ENCODE peak calls at places on chromosomes 7 and 10, in ten cellular contexts. One of them, this sample, is unnamed.

GRCh38 chr7:34759477-34760125 is 101.6 kb downstream of the NPSR1 start:
- DNase-seq in hepatocyte: peak; percentile 57
- DNase-seq in left colon: no peak
- DNase-seq in NCI-H1092: peak; percentile 3
- DNase-seq in stimulated activated CD8-positive, alpha-beta memory T cell treated with anti-CD3 and anti-CD28 coated beads, Interleukin-4, amount 100 ng/mL, for 1 hour: no peak
- DNase-seq in activated effector memory CD4-positive, alpha-beta T cell treated with Interleukin-2 at 50 U/mL for 16 hours: no peak
- DNase-seq in adipocyte: peak; percentile 32
- DNase-seq in CD8-positive, alpha-beta memory T cell: no peak
- DNase-seq in AG08396: peak; percentile 7
- DNase-seq in adrenal gland: no peak
- DNase-seq in this sample: no peak

GRCh38 chr7:112646787-112647186 is 143.4 kb downstream of the TMEM168 start:
- DNase-seq in adipocyte: no peak
- DNase-seq in hepatocyte: no peak
- DNase-seq in CD8-positive, alpha-beta memory T cell: no peak
- DNase-seq in stimulated activated CD8-positive, alpha-beta memory T cell treated with anti-CD3 and anti-CD28 coated beads, Interleukin-4, amount 100 ng/mL, for 1 hour: no peak
- DNase-seq in NCI-H1092: no peak
- DNase-seq in AG08396: no peak
- DNase-seq in adrenal gland: no peak
- DNase-seq in activated effector memory CD4-positive, alpha-beta T cell treated with Interleukin-2 at 50 U/mL for 16 hours: no peak
- DNase-seq in left colon: no peak
- DNase-seq in this sample: no peak

GRCh38 chr10:79093658-79094411 is 25.1 kb downstream of the ZMIZ1 start:
- DNase-seq in left colon: peak; percentile 92
- DNase-seq in adrenal gland: peak; percentile 83
- DNase-seq in CD8-positive, alpha-beta memory T cell: no peak
- DNase-seq in activated effector memory CD4-positive, alpha-beta T cell treated with Interleukin-2 at 50 U/mL for 16 hours: no peak
- DNase-seq in stimulated activated CD8-positive, alpha-beta memory T cell treated with anti-CD3 and anti-CD28 coated beads, Interleukin-4, amount 100 ng/mL, for 1 hour: no peak
- DNase-seq in NCI-H1092: no peak
- DNase-seq in AG08396: no peak
- DNase-seq in hepatocyte: peak; percentile 85
- DNase-seq in adipocyte: no peak
- DNase-seq in this sample: no peak

GRCh38 chr10:71390435-71390820 is 6.3 kb upstream of the CDH23 start:
- DNase-seq in adipocyte: no peak
- DNase-seq in hepatocyte: no peak
- DNase-seq in stimulated activated CD8-positive, alpha-beta memory T cell treated with anti-CD3 and anti-CD28 coated beads, Interleukin-4, amount 100 ng/mL, for 1 hour: no peak
- DNase-seq in activated effector memory CD4-positive, alpha-beta T cell treated with Interleukin-2 at 50 U/mL for 16 hours: no peak
- DNase-seq in NCI-H1092: no peak
- DNase-seq in left colon: no peak
- DNase-seq in AG08396: no peak
- DNase-seq in adrenal gland: no peak
- DNase-seq in CD8-positive, alpha-beta memory T cell: no peak
- DNase-seq in this sample: no peak

GRCh38 chr7:129741743-129742213 is 130.3 kb downstream of the NRF1 start:
- DNase-seq in adrenal gland: no peak
- DNase-seq in hepatocyte: peak; percentile 19
- DNase-seq in activated effector memory CD4-positive, alpha-beta T cell treated with Interleukin-2 at 50 U/mL for 16 hours: no peak
- DNase-seq in CD8-positive, alpha-beta memory T cell: no peak
- DNase-seq in left colon: no peak
- DNase-seq in NCI-H1092: peak; percentile 97
- DNase-seq in AG08396: no peak
- DNase-seq in stimulated activated CD8-positive, alpha-beta memory T cell treated with anti-CD3 and anti-CD28 coated beads, Interleukin-4, amount 100 ng/mL, for 1 hour: no peak
- DNase-seq in adipocyte: no peak
- DNase-seq in this sample: no peak

GRCh38 chr7:51014811-51015210 is 232.1 kb upstream of the GRB10 start:
- DNase-seq in AG08396: no peak
- DNase-seq in activated effector memory CD4-positive, alpha-beta T cell treated with Interleukin-2 at 50 U/mL for 16 hours: no peak
- DNase-seq in left colon: no peak
- DNase-seq in adrenal gland: no peak
- DNase-seq in adipocyte: no peak
- DNase-seq in stimulated activated CD8-positive, alpha-beta memory T cell treated with anti-CD3 and anti-CD28 coated beads, Interleukin-4, amount 100 ng/mL, for 1 hour: no peak
- DNase-seq in NCI-H1092: no peak
- DNase-seq in CD8-positive, alpha-beta memory T cell: no peak
- DNase-seq in hepatocyte: no peak
- DNase-seq in this sample: peak; percentile 6

GRCh38 chr7:7169296-7169695 is 13.0 kb upstream of the C1GALT1 start:
- DNase-seq in left colon: no peak
- DNase-seq in adrenal gland: no peak
- DNase-seq in stimulated activated CD8-positive, alpha-beta memory T cell treated with anti-CD3 and anti-CD28 coated beads, Interleukin-4, amount 100 ng/mL, for 1 hour: no peak
- DNase-seq in activated effector memory CD4-positive, alpha-beta T cell treated with Interleukin-2 at 50 U/mL for 16 hours: no peak
- DNase-seq in hepatocyte: no peak
- DNase-seq in AG08396: no peak
- DNase-seq in NCI-H1092: no peak
- DNase-seq in adipocyte: no peak
- DNase-seq in CD8-positive, alpha-beta memory T cell: no peak
- DNase-seq in this sample: no peak

GRCh38 chr7:148242271-148242801 is 348.2 kb upstream of the C7orf33 start:
- DNase-seq in activated effector memory CD4-positive, alpha-beta T cell treated with Interleukin-2 at 50 U/mL for 16 hours: no peak
- DNase-seq in hepatocyte: peak; percentile 83
- DNase-seq in stimulated activated CD8-positive, alpha-beta memory T cell treated with anti-CD3 and anti-CD28 coated beads, Interleukin-4, amount 100 ng/mL, for 1 hour: no peak
- DNase-seq in CD8-positive, alpha-beta memory T cell: no peak
- DNase-seq in adipocyte: peak; percentile 73
- DNase-seq in AG08396: peak; percentile 37
- DNase-seq in left colon: peak; percentile 27
- DNase-seq in adrenal gland: peak; percentile 35
- DNase-seq in NCI-H1092: peak; percentile 37
- DNase-seq in this sample: no peak

GRCh38 chr10:132397671-132398565 is 918 bp downstream of the PWWP2B start:
- DNase-seq in left colon: peak; percentile 73
- DNase-seq in activated effector memory CD4-positive, alpha-beta T cell treated with Interleukin-2 at 50 U/mL for 16 hours: no peak
- DNase-seq in adipocyte: peak; percentile 70
- DNase-seq in AG08396: peak; percentile 83
- DNase-seq in CD8-positive, alpha-beta memory T cell: peak; percentile 60
- DNase-seq in hepatocyte: peak; percentile 68
- DNase-seq in NCI-H1092: no peak
- DNase-seq in stimulated activated CD8-positive, alpha-beta memory T cell treated with anti-CD3 and anti-CD28 coated beads, Interleukin-4, amount 100 ng/mL, for 1 hour: no peak
- DNase-seq in adrenal gland: peak; percentile 88
- DNase-seq in this sample: no peak

GRCh38 chr7:28338041-28338440 is 74.3 kb upstream of the CREB5 start:
- DNase-seq in AG08396: no peak
- DNase-seq in activated effector memory CD4-positive, alpha-beta T cell treated with Interleukin-2 at 50 U/mL for 16 hours: no peak
- DNase-seq in left colon: no peak
- DNase-seq in adrenal gland: no peak
- DNase-seq in CD8-positive, alpha-beta memory T cell: no peak
- DNase-seq in NCI-H1092: no peak
- DNase-seq in hepatocyte: no peak
- DNase-seq in stimulated activated CD8-positive, alpha-beta memory T cell treated with anti-CD3 and anti-CD28 coated beads, Interleukin-4, amount 100 ng/mL, for 1 hour: no peak
- DNase-seq in adipocyte: no peak
- DNase-seq in this sample: no peak

GRCh38 chr10:61830846-61831273 is 70.6 kb upstream of the ARID5B start:
- DNase-seq in hepatocyte: no peak
- DNase-seq in activated effector memory CD4-positive, alpha-beta T cell treated with Interleukin-2 at 50 U/mL for 16 hours: no peak
- DNase-seq in left colon: no peak
- DNase-seq in NCI-H1092: no peak
- DNase-seq in stimulated activated CD8-positive, alpha-beta memory T cell treated with anti-CD3 and anti-CD28 coated beads, Interleukin-4, amount 100 ng/mL, for 1 hour: no peak
- DNase-seq in adrenal gland: no peak
- DNase-seq in AG08396: no peak
- DNase-seq in adipocyte: no peak
- DNase-seq in CD8-positive, alpha-beta memory T cell: no peak
- DNase-seq in this sample: no peak

GRCh38 chr10:56269181-56269580 is 91.9 kb downstream of the ZWINT start:
- DNase-seq in hepatocyte: no peak
- DNase-seq in activated effector memory CD4-positive, alpha-beta T cell treated with Interleukin-2 at 50 U/mL for 16 hours: no peak
- DNase-seq in AG08396: no peak
- DNase-seq in adrenal gland: no peak
- DNase-seq in NCI-H1092: no peak
- DNase-seq in stimulated activated CD8-positive, alpha-beta memory T cell treated with anti-CD3 and anti-CD28 coated beads, Interleukin-4, amount 100 ng/mL, for 1 hour: no peak
- DNase-seq in CD8-positive, alpha-beta memory T cell: no peak
- DNase-seq in adipocyte: no peak
- DNase-seq in left colon: no peak
- DNase-seq in this sample: no peak

GRCh38 chr10:5760462-5760861 is 52.8 kb downstream of the GDI2 start:
- DNase-seq in NCI-H1092: no peak
- DNase-seq in activated effector memory CD4-positive, alpha-beta T cell treated with Interleukin-2 at 50 U/mL for 16 hours: no peak
- DNase-seq in left colon: no peak
- DNase-seq in AG08396: no peak
- DNase-seq in CD8-positive, alpha-beta memory T cell: no peak
- DNase-seq in adrenal gland: no peak
- DNase-seq in hepatocyte: no peak
- DNase-seq in adipocyte: no peak
- DNase-seq in stimulated activated CD8-positive, alpha-beta memory T cell treated with anti-CD3 and anti-CD28 coated beads, Interleukin-4, amount 100 ng/mL, for 1 hour: no peak
- DNase-seq in this sample: no peak

GRCh38 chr7:129952164-129952652 is 552 bp downstream of the UBE2H start:
- DNase-seq in left colon: peak; percentile 68
- DNase-seq in CD8-positive, alpha-beta memory T cell: peak; percentile 61
- DNase-seq in AG08396: peak; percentile 43
- DNase-seq in adipocyte: peak; percentile 57
- DNase-seq in adrenal gland: peak; percentile 56
- DNase-seq in hepatocyte: peak; percentile 59
- DNase-seq in stimulated activated CD8-positive, alpha-beta memory T cell treated with anti-CD3 and anti-CD28 coated beads, Interleukin-4, amount 100 ng/mL, for 1 hour: no peak
- DNase-seq in NCI-H1092: no peak
- DNase-seq in activated effector memory CD4-positive, alpha-beta T cell treated with Interleukin-2 at 50 U/mL for 16 hours: peak; percentile 11
- DNase-seq in this sample: peak; percentile 16

GRCh38 chr7:141785711-141786552 is 4.1 kb upstream of the TAS2R5 start:
- DNase-seq in hepatocyte: peak; percentile 55
- DNase-seq in stimulated activated CD8-positive, alpha-beta memory T cell treated with anti-CD3 and anti-CD28 coated beads, Interleukin-4, amount 100 ng/mL, for 1 hour: no peak
- DNase-seq in activated effector memory CD4-positive, alpha-beta T cell treated with Interleukin-2 at 50 U/mL for 16 hours: no peak
- DNase-seq in AG08396: peak; percentile 44
- DNase-seq in adipocyte: peak; percentile 68
- DNase-seq in left colon: no peak
- DNase-seq in CD8-positive, alpha-beta memory T cell: no peak
- DNase-seq in adrenal gland: peak; percentile 23
- DNase-seq in NCI-H1092: peak; percentile 41
- DNase-seq in this sample: no peak

GRCh38 chr7:28688651-28689050 is 269.5 kb downstream of the TRIL start:
- DNase-seq in stimulated activated CD8-positive, alpha-beta memory T cell treated with anti-CD3 and anti-CD28 coated beads, Interleukin-4, amount 100 ng/mL, for 1 hour: no peak
- DNase-seq in NCI-H1092: no peak
- DNase-seq in activated effector memory CD4-positive, alpha-beta T cell treated with Interleukin-2 at 50 U/mL for 16 hours: no peak
- DNase-seq in left colon: no peak
- DNase-seq in hepatocyte: no peak
- DNase-seq in adipocyte: peak; percentile 29
- DNase-seq in CD8-positive, alpha-beta memory T cell: no peak
- DNase-seq in adrenal gland: no peak
- DNase-seq in AG08396: no peak
- DNase-seq in this sample: no peak

GRCh38 chr10:106506509-106507265 is 657.8 kb downstream of the SORCS1 start:
- DNase-seq in AG08396: no peak
- DNase-seq in left colon: no peak
- DNase-seq in adipocyte: peak; percentile 27
- DNase-seq in NCI-H1092: no peak
- DNase-seq in stimulated activated CD8-positive, alpha-beta memory T cell treated with anti-CD3 and anti-CD28 coated beads, Interleukin-4, amount 100 ng/mL, for 1 hour: no peak
- DNase-seq in CD8-positive, alpha-beta memory T cell: no peak
- DNase-seq in adrenal gland: no peak
- DNase-seq in hepatocyte: no peak
- DNase-seq in activated effector memory CD4-positive, alpha-beta T cell treated with Interleukin-2 at 50 U/mL for 16 hours: no peak
- DNase-seq in this sample: no peak

GRCh38 chr10:88104213-88104612 is 240.8 kb downstream of the PTEN start:
- DNase-seq in stimulated activated CD8-positive, alpha-beta memory T cell treated with anti-CD3 and anti-CD28 coated beads, Interleukin-4, amount 100 ng/mL, for 1 hour: no peak
- DNase-seq in hepatocyte: no peak
- DNase-seq in NCI-H1092: no peak
- DNase-seq in adrenal gland: no peak
- DNase-seq in left colon: no peak
- DNase-seq in AG08396: no peak
- DNase-seq in activated effector memory CD4-positive, alpha-beta T cell treated with Interleukin-2 at 50 U/mL for 16 hours: no peak
- DNase-seq in adipocyte: no peak
- DNase-seq in CD8-positive, alpha-beta memory T cell: no peak
- DNase-seq in this sample: no peak

GRCh38 chr10:38146579-38147333 is 52.6 kb downstream of the ZNF37A start:
- DNase-seq in adrenal gland: no peak
- DNase-seq in AG08396: no peak
- DNase-seq in hepatocyte: no peak
- DNase-seq in CD8-positive, alpha-beta memory T cell: no peak
- DNase-seq in adipocyte: no peak
- DNase-seq in stimulated activated CD8-positive, alpha-beta memory T cell treated with anti-CD3 and anti-CD28 coated beads, Interleukin-4, amount 100 ng/mL, for 1 hour: no peak
- DNase-seq in activated effector memory CD4-positive, alpha-beta T cell treated with Interleukin-2 at 50 U/mL for 16 hours: no peak
- DNase-seq in NCI-H1092: no peak
- DNase-seq in left colon: no peak
- DNase-seq in this sample: no peak

GRCh38 chr10:4767033-4767814 is 58.8 kb upstream of the AKR1E2 start:
- DNase-seq in hepatocyte: peak; percentile 50
- DNase-seq in adrenal gland: no peak
- DNase-seq in stimulated activated CD8-positive, alpha-beta memory T cell treated with anti-CD3 and anti-CD28 coated beads, Interleukin-4, amount 100 ng/mL, for 1 hour: no peak
- DNase-seq in NCI-H1092: no peak
- DNase-seq in activated effector memory CD4-positive, alpha-beta T cell treated with Interleukin-2 at 50 U/mL for 16 hours: no peak
- DNase-seq in left colon: no peak
- DNase-seq in adipocyte: peak; percentile 75
- DNase-seq in AG08396: peak; percentile 14
- DNase-seq in CD8-positive, alpha-beta memory T cell: no peak
- DNase-seq in this sample: no peak

GRCh38 chr7:76300210-76300731 is 2.2 kb upstream of the HSPB1 start:
- DNase-seq in NCI-H1092: no peak
- DNase-seq in adipocyte: peak; percentile 56
- DNase-seq in adrenal gland: no peak
- DNase-seq in CD8-positive, alpha-beta memory T cell: no peak
- DNase-seq in stimulated activated CD8-positive, alpha-beta memory T cell treated with anti-CD3 and anti-CD28 coated beads, Interleukin-4, amount 100 ng/mL, for 1 hour: no peak
- DNase-seq in activated effector memory CD4-positive, alpha-beta T cell treated with Interleukin-2 at 50 U/mL for 16 hours: no peak
- DNase-seq in hepatocyte: peak; percentile 65
- DNase-seq in AG08396: no peak
- DNase-seq in left colon: peak; percentile 42
- DNase-seq in this sample: no peak

GRCh38 chr10:108490931-108491330 is 1326.4 kb upstream of the SORCS1 start:
- DNase-seq in adrenal gland: no peak
- DNase-seq in CD8-positive, alpha-beta memory T cell: no peak
- DNase-seq in left colon: no peak
- DNase-seq in hepatocyte: no peak
- DNase-seq in NCI-H1092: no peak
- DNase-seq in stimulated activated CD8-positive, alpha-beta memory T cell treated with anti-CD3 and anti-CD28 coated beads, Interleukin-4, amount 100 ng/mL, for 1 hour: no peak
- DNase-seq in adipocyte: peak; percentile 26
- DNase-seq in AG08396: no peak
- DNase-seq in activated effector memory CD4-positive, alpha-beta T cell treated with Interleukin-2 at 50 U/mL for 16 hours: no peak
- DNase-seq in this sample: no peak

GRCh38 chr7:130234078-130234477 is 26.4 kb downstream of the SSMEM1 start:
- DNase-seq in NCI-H1092: no peak
- DNase-seq in adipocyte: no peak
- DNase-seq in activated effector memory CD4-positive, alpha-beta T cell treated with Interleukin-2 at 50 U/mL for 16 hours: no peak
- DNase-seq in AG08396: no peak
- DNase-seq in adrenal gland: no peak
- DNase-seq in left colon: no peak
- DNase-seq in hepatocyte: no peak
- DNase-seq in stimulated activated CD8-positive, alpha-beta memory T cell treated with anti-CD3 and anti-CD28 coated beads, Interleukin-4, amount 100 ng/mL, for 1 hour: no peak
- DNase-seq in CD8-positive, alpha-beta memory T cell: no peak
- DNase-seq in this sample: no peak

GRCh38 chr7:95798401-95798930 is 26.1 kb downstream of the DYNC1I1 start:
- DNase-seq in CD8-positive, alpha-beta memory T cell: no peak
- DNase-seq in adipocyte: peak; percentile 21
- DNase-seq in activated effector memory CD4-positive, alpha-beta T cell treated with Interleukin-2 at 50 U/mL for 16 hours: no peak
- DNase-seq in hepatocyte: no peak
- DNase-seq in stimulated activated CD8-positive, alpha-beta memory T cell treated with anti-CD3 and anti-CD28 coated beads, Interleukin-4, amount 100 ng/mL, for 1 hour: no peak
- DNase-seq in left colon: no peak
- DNase-seq in AG08396: no peak
- DNase-seq in adrenal gland: no peak
- DNase-seq in NCI-H1092: peak; percentile 86
- DNase-seq in this sample: no peak

GRCh38 chr10:119663866-119664698 is 12.9 kb downstream of the BAG3 start:
- DNase-seq in NCI-H1092: no peak
- DNase-seq in stimulated activated CD8-positive, alpha-beta memory T cell treated with anti-CD3 and anti-CD28 coated beads, Interleukin-4, amount 100 ng/mL, for 1 hour: no peak
- DNase-seq in adipocyte: peak; percentile 29
- DNase-seq in AG08396: no peak
- DNase-seq in CD8-positive, alpha-beta memory T cell: peak; percentile 65
- DNase-seq in left colon: no peak
- DNase-seq in hepatocyte: no peak
- DNase-seq in adrenal gland: no peak
- DNase-seq in activated effector memory CD4-positive, alpha-beta T cell treated with Interleukin-2 at 50 U/mL for 16 hours: peak; percentile 33
- DNase-seq in this sample: no peak

GRCh38 chr10:3668961-3669330 is 116.1 kb downstream of the KLF6 start:
- DNase-seq in AG08396: no peak
- DNase-seq in NCI-H1092: no peak
- DNase-seq in stimulated activated CD8-positive, alpha-beta memory T cell treated with anti-CD3 and anti-CD28 coated beads, Interleukin-4, amount 100 ng/mL, for 1 hour: no peak
- DNase-seq in adipocyte: no peak
- DNase-seq in left colon: no peak
- DNase-seq in adrenal gland: no peak
- DNase-seq in activated effector memory CD4-positive, alpha-beta T cell treated with Interleukin-2 at 50 U/mL for 16 hours: no peak
- DNase-seq in CD8-positive, alpha-beta memory T cell: no peak
- DNase-seq in hepatocyte: no peak
- DNase-seq in this sample: no peak

GRCh38 chr7:151800391-151800790 is 76.5 kb downstream of the PRKAG2 start:
- DNase-seq in activated effector memory CD4-positive, alpha-beta T cell treated with Interleukin-2 at 50 U/mL for 16 hours: no peak
- DNase-seq in hepatocyte: no peak
- DNase-seq in stimulated activated CD8-positive, alpha-beta memory T cell treated with anti-CD3 and anti-CD28 coated beads, Interleukin-4, amount 100 ng/mL, for 1 hour: no peak
- DNase-seq in left colon: no peak
- DNase-seq in NCI-H1092: no peak
- DNase-seq in CD8-positive, alpha-beta memory T cell: no peak
- DNase-seq in adrenal gland: no peak
- DNase-seq in adipocyte: no peak
- DNase-seq in AG08396: no peak
- DNase-seq in this sample: no peak

GRCh38 chr7:35738889-35739288 is 44.0 kb upstream of the HERPUD2 start:
- DNase-seq in left colon: no peak
- DNase-seq in NCI-H1092: no peak
- DNase-seq in hepatocyte: no peak
- DNase-seq in adrenal gland: no peak
- DNase-seq in adipocyte: no peak
- DNase-seq in activated effector memory CD4-positive, alpha-beta T cell treated with Interleukin-2 at 50 U/mL for 16 hours: no peak
- DNase-seq in AG08396: no peak
- DNase-seq in CD8-positive, alpha-beta memory T cell: no peak
- DNase-seq in stimulated activated CD8-positive, alpha-beta memory T cell treated with anti-CD3 and anti-CD28 coated beads, Interleukin-4, amount 100 ng/mL, for 1 hour: no peak
- DNase-seq in this sample: no peak